ENCODE peak calls at places on chromosome 7, in five cellular contexts. Y is HFF-Myc, D is PC-9, X is dorsolateral prefrontal cortex, V is tibial artery. K is an unnamed sample.

GRCh38 chr7:5429857-5430611 is 6.4 kb upstream of the TNRC18 start:
- DNase-seq in Y (no peak), X (no peak), D (peak), V (no peak), K (peak)

GRCh38 chr7:103446046-103446520 is at the start of gene SLC26A5:
- DNase-seq in D (peak), X (no peak), Y (no peak), V (no peak), K (no peak)

GRCh38 chr7:95886501-95887090 is 114.2 kb downstream of the DYNC1I1 start:
- DNase-seq in X (no peak), D (no peak), Y (no peak), V (no peak), K (peak)

GRCh38 chr7:1259621-1260020 is 26.9 kb downstream of the UNCX start:
- DNase-seq in Y (no peak), V (no peak), X (no peak), D (no peak), K (no peak)

GRCh38 chr7:137916980-137917645 is 70.3 kb upstream of the DGKI start:
- DNase-seq in X (no peak), V (no peak), Y (no peak), D (no peak), K (no peak)

GRCh38 chr7:47044620-47045019 is 537.3 kb downstream of the TNS3 start:
- DNase-seq in D (no peak), Y (no peak), V (no peak), X (no peak), K (no peak)

GRCh38 chr7:107070710-107071109 is 26.2 kb downstream of the PRKAR2B start:
- DNase-seq in D (no peak), Y (no peak), V (no peak), X (no peak), K (no peak)

GRCh38 chr7:126791306-126791705 is 461.4 kb downstream of the GRM8 start:
- DNase-seq in Y (no peak), D (no peak), X (no peak), V (no peak), K (no peak)

GRCh38 chr7:113636727-113637421 is 281.9 kb downstream of the PPP1R3A start:
- DNase-seq in D (no peak), V (no peak), X (no peak), Y (no peak), K (no peak)

GRCh38 chr7:144384071-144384470 is 19.4 kb downstream of the NOBOX start:
- DNase-seq in Y (no peak), D (no peak), X (no peak), V (no peak), K (no peak)

GRCh38 chr7:96034940-96035727 is 262.8 kb downstream of the DYNC1I1 start:
- DNase-seq in D (no peak), V (no peak), X (no peak), Y (no peak), K (no peak)

GRCh38 chr7:8389898-8390642 is 43.3 kb upstream of the NXPH1 start:
- DNase-seq in D (peak), Y (no peak), V (no peak), X (peak), K (no peak)

GRCh38 chr7:105656922-105657521 is 75.7 kb upstream of the EFCAB10 start:
- DNase-seq in Y (no peak), X (no peak), V (peak), D (no peak), K (no peak)

GRCh38 chr7:41870505-41871138 is 167.7 kb upstream of the INHBA start:
- DNase-seq in D (no peak), V (no peak), Y (no peak), X (no peak), K (peak)

GRCh38 chr7:105734233-105734632 is 142.2 kb downstream of the ATXN7L1 start:
- DNase-seq in Y (no peak), D (peak), V (no peak), X (no peak), K (no peak)

GRCh38 chr7:50331564-50332208 is 27.2 kb downstream of the IKZF1 start:
- DNase-seq in D (no peak), X (no peak), Y (no peak), V (no peak), K (no peak)

GRCh38 chr7:100865971-100866720 is 1.0 kb upstream of the TRIP6 start:
- DNase-seq in V (peak), Y (no peak), X (peak), D (peak), K (peak)

GRCh38 chr7:26200113-26200443 is 468 bp downstream of the HNRNPA2B1 start:
- DNase-seq in Y (no peak), X (peak), V (peak), D (peak), K (peak)

GRCh38 chr7:19378340-19378704 is 233.1 kb upstream of the FERD3L start:
- DNase-seq in V (no peak), X (no peak), Y (no peak), D (no peak), K (no peak)

GRCh38 chr7:124700655-124701054 is 64.9 kb downstream of the GPR37 start:
- DNase-seq in V (no peak), X (no peak), D (no peak), Y (no peak), K (no peak)

GRCh38 chr7:42167206-42167913 is 69.6 kb downstream of the GLI3 start:
- DNase-seq in Y (no peak), D (no peak), V (no peak), X (no peak), K (no peak)

GRCh38 chr7:45938626-45939302 is 17.7 kb upstream of the IGFBP3 start:
- DNase-seq in D (no peak), Y (no peak), V (no peak), X (no peak), K (no peak)

GRCh38 chr7:16803881-16804673 is 722 bp downstream of the AGR2 start:
- DNase-seq in V (no peak), Y (no peak), X (no peak), D (no peak), K (no peak)

GRCh38 chr7:31308642-31309041 is 31.9 kb downstream of the NEUROD6 start:
- DNase-seq in V (no peak), X (no peak), Y (no peak), D (no peak), K (no peak)

GRCh38 chr7:92833024-92833765 is 3.2 kb downstream of the CDK6 start:
- DNase-seq in D (peak), X (peak), Y (peak), V (peak), K (peak)

GRCh38 chr7:148883233-148884048 is 650 bp downstream of the EZH2 start:
- DNase-seq in X (peak), D (peak), V (peak), Y (no peak), K (no peak)

GRCh38 chr7:28517206-28517605 is 104.9 kb downstream of the CREB5 start:
- DNase-seq in V (no peak), X (no peak), Y (no peak), D (no peak), K (no peak)

GRCh38 chr7:27689878-27690164 is 27.1 kb upstream of the HIBADH start:
- DNase-seq in V (no peak), Y (no peak), D (no peak), X (no peak), K (no peak)

GRCh38 chr7:112150823-112151641 is 55.2 kb downstream of the DOCK4 start:
- DNase-seq in D (no peak), Y (no peak), X (no peak), V (no peak), K (no peak)

GRCh38 chr7:91082854-91083495 is 181.3 kb upstream of the FZD1 start:
- DNase-seq in V (no peak), D (no peak), Y (no peak), X (no peak), K (peak)

GRCh38 chr7:110604885-110605284 is 486.0 kb upstream of the LRRN3 start:
- DNase-seq in X (no peak), Y (no peak), V (no peak), D (no peak), K (no peak)

GRCh38 chr7:140003913-140004382 is 58.8 kb downstream of the PARP12 start:
- DNase-seq in V (no peak), X (no peak), Y (peak), D (peak), K (peak)

GRCh38 chr7:1886361-1887064 is 216.4 kb downstream of the ELFN1 start:
- DNase-seq in Y (no peak), D (no peak), V (no peak), X (no peak), K (no peak)

GRCh38 chr7:92057375-92057774 is 76.9 kb downstream of the CYP51A1 start:
- DNase-seq in Y (no peak), D (peak), X (no peak), V (no peak), K (no peak)

DNA sequence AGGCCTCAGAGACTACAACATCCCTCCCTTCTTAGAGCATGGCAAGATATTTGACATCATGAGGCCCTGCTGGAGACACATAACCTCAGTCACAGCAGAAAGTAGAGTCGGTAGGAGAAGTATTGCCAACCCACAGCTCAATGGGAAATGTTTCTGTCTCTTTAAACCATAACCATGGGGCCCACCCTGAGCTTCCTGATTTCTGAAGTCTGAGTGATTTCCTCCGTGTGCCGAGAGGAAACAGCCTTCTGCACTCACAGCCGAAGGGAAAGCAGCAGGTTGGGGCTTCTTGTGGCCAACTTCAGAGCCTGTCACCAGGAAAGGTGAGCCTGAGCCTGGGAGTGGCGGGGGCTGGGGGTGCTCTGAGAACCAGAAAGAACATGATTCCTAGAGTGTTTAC is at the start of gene GIMAP1:
- DNase-seq in X (no peak), D (no peak), V (peak), Y (no peak), K (no peak)
- TF ChIP-seq CTCF in X (no peak), D (no peak), V (no peak), Y (no peak), K (no peak)

DNA sequence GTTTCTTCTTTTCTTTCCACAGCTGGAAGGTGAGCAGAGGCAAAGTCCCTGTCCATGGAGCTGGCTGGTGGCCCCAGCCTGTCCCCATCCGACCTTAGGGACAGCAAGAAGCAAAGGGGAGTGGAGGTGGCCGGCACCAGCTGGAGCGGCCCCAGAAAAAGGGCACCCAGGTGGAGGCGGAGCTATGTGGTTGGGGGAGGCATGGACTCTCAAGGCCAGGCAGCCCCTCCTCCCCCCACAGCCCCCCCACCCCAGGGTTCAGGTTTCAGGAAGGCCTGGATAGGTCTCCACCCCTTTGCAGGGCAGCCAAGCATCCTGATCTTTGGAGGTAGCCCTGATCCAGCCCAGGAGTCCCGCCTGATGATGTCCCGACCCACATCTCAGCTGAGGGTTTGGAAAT is at the start of gene SSC4D:
- DNase-seq in D (peak), V (no peak), X (no peak), Y (no peak), K (no peak)
- H3K4me3 ChIP-seq in D (no peak), V (no peak), X (no peak), Y (no peak), K (no peak)

GRCh38 chr7:142459557-142459963 is 201.7 kb upstream of the PRSS58 start:
- DNase-seq in D (peak), X (no peak), Y (peak), V (no peak), K (peak)
- TF ChIP-seq CTCF in D (peak), X (peak), Y (peak), V (peak), K (peak)

GRCh38 chr7:23244335-23244635 is 2.3 kb upstream of the GPNMB start:
- DNase-seq in Y (no peak), V (no peak), D (no peak), X (no peak), K (no peak)

GRCh38 chr7:23247602-23248335 is 1.2 kb downstream of the GPNMB start:
- DNase-seq in Y (no peak), D (no peak), X (no peak), V (peak), K (peak)

GRCh38 chr7:23249486-23249885 is 2.9 kb downstream of the GPNMB start:
- DNase-seq in D (no peak), V (no peak), Y (no peak), X (no peak), K (no peak)

GRCh38 chr7:23247101-23247601 is 576 bp downstream of the GPNMB start:
- DNase-seq in D (no peak), Y (no peak), X (no peak), V (no peak), K (no peak)

GRCh38 chr7:23246540-23246939 is at the start of gene GPNMB:
- DNase-seq in D (peak), X (no peak), Y (peak), V (peak), K (peak)
- H3K4me3 ChIP-seq in D (peak), X (peak), Y (peak), V (peak), K (peak)

DNA sequence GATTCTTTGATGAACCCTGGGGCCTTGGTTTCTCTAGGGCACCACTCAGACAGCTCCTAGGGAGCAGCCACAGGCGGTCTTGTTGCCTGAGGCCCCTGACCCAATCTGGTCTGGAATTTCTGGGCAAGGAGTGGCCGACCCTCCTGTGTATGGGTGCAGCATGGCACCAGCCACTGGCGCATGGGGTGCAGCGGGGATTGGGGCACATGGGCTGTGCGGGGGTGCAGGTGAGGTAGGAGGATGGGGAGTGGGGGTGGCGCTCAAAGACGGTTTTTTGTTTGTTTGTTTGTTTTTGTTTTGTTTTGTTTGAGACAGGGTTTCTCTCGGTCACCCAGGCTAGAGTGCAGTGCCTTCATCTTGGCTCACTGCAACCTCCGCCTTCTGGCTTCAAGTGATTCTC is 62.3 kb downstream of the HTR5A start:
- DNase-seq in D (no peak), Y (no peak), X (no peak), V (no peak), K (no peak)
- TF ChIP-seq CTCF in D (no peak), Y (no peak), X (no peak), V (no peak), K (no peak)